ENCODE peak calls at places on chromosomes 2 and 18, in six cellular contexts. X is foreskin fibroblast; A is HL-60; W is T-helper 9 cell; E is posterior cingulate gyrus; N is activated CD8-positive, alpha-beta memory T cell treated with anti-CD3 and anti-CD28 coated beads, Interleukin-2, amount 50 U/mL, for 48 hours. Q is an unnamed sample.

GRCh38 chr2:176177580-176178270 is 10.7 kb upstream of the HOXD1 start:
- DNase-seq in N (no peak), W (no peak), E (no peak), A (no peak), X (no peak), Q (peak; percentile 74)

GRCh38 chr2:36376319-36376765 is 20.8 kb downstream of the CRIM1 start:
- DNase-seq in W (no peak), X (no peak), N (no peak), E (peak; percentile 62), A (no peak), Q (no peak)

GRCh38 chr2:102891261-102891660 is 129.4 kb downstream of the TMEM182 start:
- DNase-seq in N (no peak), W (no peak), E (no peak), X (no peak), A (peak; percentile 81), Q (no peak)

GRCh38 chr18:58387716-58388115 is 241.2 kb downstream of the ALPK2 start:
- DNase-seq in A (no peak), W (no peak), X (no peak), E (no peak), N (peak; percentile 4), Q (no peak)

GRCh38 chr2:73004889-73005596 is 66.5 kb downstream of the SFXN5 start:
- DNase-seq in E (no peak), N (no peak), W (no peak), X (no peak), A (no peak), Q (no peak)

GRCh38 chr2:170121689-170122088 is 56.3 kb upstream of the MYO3B start:
- DNase-seq in W (no peak), E (no peak), X (no peak), N (no peak), A (no peak), Q (no peak)

GRCh38 chr2:46690825-46691224 is 211.5 kb downstream of the TMEM247 start:
- DNase-seq in W (no peak), X (no peak), A (no peak), E (no peak), N (no peak), Q (no peak)

GRCh38 chr2:37506407-37507068 is 162.1 kb downstream of the QPCT start:
- DNase-seq in N (no peak), A (no peak), X (peak; percentile 27), W (no peak), E (no peak), Q (no peak)

GRCh38 chr2:172826522-172826921 is 90.9 kb downstream of the RAPGEF4 start:
- DNase-seq in N (no peak), W (no peak), A (no peak), E (no peak), X (no peak), Q (no peak)

GRCh38 chr2:241896746-241897201 is 27.2 kb downstream of the RTP5 start:
- DNase-seq in X (no peak), E (peak; percentile 0), N (peak; percentile 42), A (no peak), W (no peak), Q (no peak)

GRCh38 chr18:7953085-7953958 is 386.2 kb downstream of the PTPRM start:
- DNase-seq in N (no peak), A (no peak), X (no peak), W (no peak), E (no peak), Q (no peak)

GRCh38 chr18:2009957-2010697 is 561.2 kb downstream of the METTL4 start:
- DNase-seq in A (no peak), W (no peak), N (no peak), E (no peak), X (no peak), Q (no peak)

GRCh38 chr18:13137041-13137938 is 81.3 kb upstream of the LDLRAD4 start:
- DNase-seq in N (peak; percentile 74), A (peak; percentile 43), E (peak; percentile 38), W (peak; percentile 19), X (no peak), Q (no peak)

GRCh38 chr18:13321923-13322322 is 103.4 kb downstream of the LDLRAD4 start:
- DNase-seq in W (no peak), A (no peak), N (no peak), X (no peak), E (no peak), Q (no peak)

GRCh38 chr2:189020179-189020578 is 46.0 kb downstream of the COL3A1 start:
- DNase-seq in A (no peak), X (no peak), N (no peak), W (no peak), E (no peak), Q (no peak)

GRCh38 chr2:240456607-240457222 is 21.3 kb downstream of the GPC1 start:
- DNase-seq in N (no peak), E (no peak), W (no peak), X (no peak), A (no peak), Q (no peak)

GRCh38 chr2:71347517-71347916 is 15.9 kb downstream of the ZNF638 start:
- DNase-seq in X (peak; percentile 12), N (no peak), W (no peak), E (no peak), A (no peak), Q (no peak)

GRCh38 chr2:26721267-26722032 is 28.9 kb downstream of the KCNK3 start:
- DNase-seq in W (no peak), A (no peak), N (no peak), E (no peak), X (no peak), Q (no peak)

GRCh38 chr2:72350852-72351251 is 203.2 kb upstream of the CYP26B1 start:
- DNase-seq in X (no peak), W (no peak), N (no peak), E (no peak), A (no peak), Q (no peak)

GRCh38 chr2:152762202-152762601 is 43.8 kb downstream of the ARL6IP6 start:
- DNase-seq in N (no peak), A (no peak), W (no peak), X (peak; percentile 89), E (no peak), Q (no peak)

GRCh38 chr2:170716851-170717598 is 1.9 kb downstream of the SP5 start:
- DNase-seq in W (no peak), X (no peak), N (peak; percentile 77), A (no peak), E (peak; percentile 30), Q (no peak)

GRCh38 chr2:120886534-120886961 is 150.9 kb downstream of the GLI2 start:
- DNase-seq in W (no peak), N (no peak), A (no peak), X (no peak), E (no peak), Q (no peak)

GRCh38 chr2:15808980-15809379 is 131.4 kb upstream of the MYCN start:
- DNase-seq in X (no peak), N (no peak), W (no peak), A (no peak), E (no peak), Q (no peak)